ENCODE peak calls at places on chromosomes 16 and 17, in eight cellular contexts. Y, P, V, W, N, Q, U and L are unnamed samples.

GRCh38 chr17:39152134-39152884 is 872 bp upstream of the PLXDC1 start:
- DNase-seq in Y (no peak), P (no peak), N (no peak), V (no peak), Q (no peak), W (peak), U (peak), L (no peak)

GRCh38 chr16:27387724-27388123 is 14.2 kb upstream of the IL21R start:
- DNase-seq in Q (no peak), U (no peak), P (no peak), N (no peak), W (no peak), Y (no peak), V (no peak), L (no peak)

GRCh38 chr16:1029259-1029545 is 43.3 kb upstream of the SSTR5 start:
- DNase-seq in N (no peak), V (no peak), U (no peak), W (no peak), Y (no peak), P (no peak), Q (no peak), L (no peak)

GRCh38 chr16:77945126-77945525 is 77.2 kb upstream of the CLEC3A start:
- DNase-seq in U (no peak), Y (no peak), V (no peak), P (no peak), W (no peak), Q (no peak), N (no peak), L (no peak)

GRCh38 chr16:66908116-66908515 is 10.6 kb downstream of the CDH16 start:
- DNase-seq in P (no peak), V (peak), W (no peak), U (no peak), N (no peak), Q (no peak), Y (no peak), L (no peak)

GRCh38 chr17:44308320-44308818 is at the start of gene RUNDC3A:
- DNase-seq in Q (peak), W (peak), P (peak), N (no peak), Y (peak), V (peak), U (peak), L (peak)

GRCh38 chr17:56269998-56270397 is 116.7 kb downstream of the ANKFN1 start:
- DNase-seq in N (no peak), Y (no peak), U (no peak), P (no peak), V (no peak), W (no peak), Q (no peak), L (no peak)

GRCh38 chr16:14486520-14487303 is 143.3 kb downstream of the PARN start:
- DNase-seq in Q (peak), U (peak), N (peak), W (peak), P (no peak), Y (no peak), V (peak), L (peak)

GRCh38 chr16:2929693-2930092 is 18.0 kb downstream of the FLYWCH1 start:
- DNase-seq in U (no peak), Q (no peak), P (no peak), Y (no peak), N (no peak), W (no peak), V (no peak), L (no peak)

GRCh38 chr16:85654251-85655115 is 34.3 kb downstream of the GINS2 start:
- DNase-seq in Y (no peak), V (no peak), Q (no peak), W (no peak), U (no peak), P (no peak), N (no peak), L (no peak)

GRCh38 chr17:50288306-50288705 is 14.0 kb downstream of the TMEM92 start:
- DNase-seq in Y (no peak), V (no peak), W (no peak), N (no peak), Q (no peak), P (no peak), U (no peak), L (no peak)

GRCh38 chr16:27377666-27378485 is 24.1 kb upstream of the IL21R start:
- DNase-seq in V (no peak), N (no peak), Y (no peak), U (no peak), W (no peak), Q (no peak), P (no peak), L (no peak)

GRCh38 chr17:18319604-18320256 is 4.6 kb downstream of the SMCR8 start:
- DNase-seq in Q (no peak), P (no peak), V (no peak), W (peak), U (no peak), Y (peak), N (peak), L (peak)

GRCh38 chr17:8851600-8851999 is 15.9 kb downstream of the PIK3R6 start:
- DNase-seq in W (no peak), U (no peak), Y (no peak), Q (no peak), P (no peak), V (no peak), N (no peak), L (no peak)

GRCh38 chr17:1108810-1109605 is 70.8 kb downstream of the ABR start:
- DNase-seq in Q (no peak), N (no peak), Y (no peak), P (peak), U (peak), V (peak), W (peak), L (no peak)

GRCh38 chr16:65200857-65201256 is 79.0 kb upstream of the CDH11 start:
- DNase-seq in P (no peak), N (peak), W (no peak), Q (no peak), Y (no peak), V (no peak), U (no peak), L (no peak)

GRCh38 chr17:70624208-70624607 is 454.9 kb downstream of the KCNJ2 start:
- DNase-seq in U (no peak), N (no peak), Y (no peak), Q (no peak), W (no peak), P (no peak), V (no peak), L (no peak)

GRCh38 chr16:1701216-1701878 is 4.6 kb upstream of the MAPK8IP3 start:
- DNase-seq in Q (no peak), P (no peak), V (peak), W (no peak), U (no peak), N (no peak), Y (no peak), L (no peak)

GRCh38 chr16:49643429-49644142 is 212.3 kb downstream of the ZNF423 start:
- DNase-seq in Y (no peak), U (no peak), N (peak), W (no peak), P (no peak), Q (no peak), V (no peak), L (no peak)

GRCh38 chr16:27892879-27893278 is 170.6 kb downstream of the GSG1L start:
- DNase-seq in V (no peak), Q (no peak), W (no peak), Y (no peak), U (no peak), P (no peak), N (no peak), L (no peak)

GRCh38 chr17:41972571-41973411 is 6.2 kb downstream of the CNP start:
- DNase-seq in Y (no peak), N (no peak), W (no peak), V (peak), U (peak), P (no peak), Q (no peak), L (no peak)

GRCh38 chr16:85429776-85430522 is 183.2 kb upstream of the GSE1 start:
- DNase-seq in Q (no peak), U (peak), P (no peak), V (no peak), W (no peak), Y (no peak), N (no peak), L (no peak)

GRCh38 chr17:41329279-41329925 is 13.9 kb upstream of the KRTAP17-1 start:
- DNase-seq in Q (no peak), N (no peak), U (no peak), W (peak), V (no peak), P (no peak), Y (peak), L (no peak)

GRCh38 chr16:10728035-10728462 is 15.6 kb upstream of the NUBP1 start:
- DNase-seq in Q (no peak), V (no peak), P (no peak), W (no peak), Y (no peak), N (no peak), U (no peak), L (no peak)

GRCh38 chr17:8122923-8123694 is 797 bp downstream of the HES7 start:
- DNase-seq in U (no peak), P (no peak), Q (no peak), N (no peak), Y (no peak), V (no peak), W (peak), L (no peak)

GRCh38 chr17:28716740-28717577 is 709 bp downstream of the RAB34 start:
- DNase-seq in W (peak), P (no peak), U (peak), V (peak), Q (no peak), N (no peak), Y (no peak), L (peak)

GRCh38 chr16:26078971-26079370 is 387.2 kb downstream of the HS3ST4 start:
- DNase-seq in Y (no peak), W (no peak), V (no peak), U (no peak), N (no peak), P (no peak), Q (no peak), L (no peak)

GRCh38 chr16:47873434-47873833 is 282.4 kb downstream of the ABCC12 start:
- DNase-seq in N (no peak), U (no peak), Y (no peak), W (no peak), V (no peak), Q (no peak), P (no peak), L (no peak)